ENCODE peak calls at places on chromosomes 2 and 18, in four cellular contexts. E is hepatocyte, V is MM.1S, H is PC-3. F is an unnamed sample.
A peak's percentile ranks its signal among the peaks of the same experiment; 100 is the strongest.

GRCh38 chr2:43293744-43294695 is 67.6 kb upstream of the ZFP36L2 start:
- DNase-seq in H (peak; percentile 98), V (peak; percentile 46), E (peak; percentile 89), F (peak; percentile 55)

GRCh38 chr2:72211359-72211758 is 63.7 kb upstream of the CYP26B1 start:
- DNase-seq in H (peak; percentile 8), E (no peak), V (no peak), F (no peak)

GRCh38 chr18:12921178-12921577 is 26.6 kb upstream of the SEH1L start:
- DNase-seq in V (peak; percentile 84), H (no peak), E (no peak), F (no peak)

GRCh38 chr2:164178835-164179470 is 442.3 kb downstream of the GRB14 start:
- DNase-seq in V (peak; percentile 59), E (no peak), H (no peak), F (no peak)

GRCh38 chr2:96325884-96326255 is 753 bp downstream of the ITPRIPL1 start:
- DNase-seq in H (no peak), E (no peak), V (peak; percentile 39), F (no peak)

GRCh38 chr2:96103388-96103705 is 13.0 kb downstream of the ADRA2B start:
- DNase-seq in V (no peak), H (no peak), E (no peak), F (no peak)

GRCh38 chr2:130824492-130825061 is 12.1 kb upstream of the ARHGEF4 start:
- DNase-seq in V (peak; percentile 47), E (peak; percentile 68), H (peak; percentile 92), F (peak; percentile 99)

GRCh38 chr2:1501196-1501851 is 88.1 kb downstream of the TPO start:
- DNase-seq in H (no peak), E (no peak), V (no peak), F (no peak)

GRCh38 chr2:25000503-25001328 is 29.0 kb upstream of the DNAJC27 start:
- DNase-seq in H (no peak), E (no peak), V (no peak), F (no peak)

GRCh38 chr18:24118750-24119577 is 19.9 kb upstream of the CABYR start:
- DNase-seq in E (peak; percentile 90), H (peak; percentile 87), V (peak; percentile 82), F (peak; percentile 30)

GRCh38 chr2:64595397-64596160 is 58.1 kb downstream of the SERTAD2 start:
- DNase-seq in E (peak; percentile 53), H (peak; percentile 70), V (no peak), F (no peak)

GRCh38 chr2:229927817-229928321 is 5.6 kb downstream of the FBXO36 start:
- DNase-seq in E (no peak), H (peak; percentile 93), V (no peak), F (no peak)

GRCh38 chr2:220893411-220893810 is 678.7 kb downstream of the EPHA4 start:
- DNase-seq in V (no peak), H (no peak), E (peak; percentile 13), F (no peak)

GRCh38 chr2:8352300-8352699 is 329.6 kb upstream of the ID2 start:
- DNase-seq in E (no peak), V (no peak), H (no peak), F (no peak)

GRCh38 chr2:132615329-132616085 is 54.5 kb downstream of the LYPD1 start:
- DNase-seq in H (no peak), V (no peak), E (no peak), F (no peak)

GRCh38 chr2:96897491-96898134 is 27.7 kb upstream of the SEMA4C start:
- DNase-seq in E (no peak), V (no peak), H (no peak), F (no peak)

GRCh38 chr18:28041366-28041765 is 135.6 kb downstream of the CDH2 start:
- DNase-seq in V (no peak), E (peak; percentile 61), H (no peak), F (no peak)

GRCh38 chr2:171187819-171188218 is 27.1 kb upstream of the TLK1 start:
- DNase-seq in E (no peak), V (no peak), H (no peak), F (no peak)

GRCh38 chr2:64945973-64946736 is 43.0 kb upstream of the SLC1A4 start:
- DNase-seq in E (no peak), V (peak; percentile 86), H (no peak), F (no peak)

GRCh38 chr2:113986886-113987285 is 97.0 kb downstream of the ACTR3 start:
- DNase-seq in V (no peak), H (no peak), E (no peak), F (no peak)
- H3K27ac ChIP-seq in V (no peak overlapping the region), H (no peak overlapping the region), E (no peak overlapping the region), F (no peak overlapping the region)

GRCh38 chr2:219001577-219002394 is 8.6 kb upstream of the CRYBA2 start:
- DNase-seq in E (peak; percentile 95), H (peak; percentile 86), V (peak; percentile 52), F (peak; percentile 13)
- H3K27me3 ChIP-seq in E (peaks cover 79% of the 10 kb centered on the region), H (peaks cover 18% of the 10 kb centered on the region), V (peaks cover 94% of the 10 kb centered on the region), F (peaks cover 72% of the 10 kb centered on the region)

DNA sequence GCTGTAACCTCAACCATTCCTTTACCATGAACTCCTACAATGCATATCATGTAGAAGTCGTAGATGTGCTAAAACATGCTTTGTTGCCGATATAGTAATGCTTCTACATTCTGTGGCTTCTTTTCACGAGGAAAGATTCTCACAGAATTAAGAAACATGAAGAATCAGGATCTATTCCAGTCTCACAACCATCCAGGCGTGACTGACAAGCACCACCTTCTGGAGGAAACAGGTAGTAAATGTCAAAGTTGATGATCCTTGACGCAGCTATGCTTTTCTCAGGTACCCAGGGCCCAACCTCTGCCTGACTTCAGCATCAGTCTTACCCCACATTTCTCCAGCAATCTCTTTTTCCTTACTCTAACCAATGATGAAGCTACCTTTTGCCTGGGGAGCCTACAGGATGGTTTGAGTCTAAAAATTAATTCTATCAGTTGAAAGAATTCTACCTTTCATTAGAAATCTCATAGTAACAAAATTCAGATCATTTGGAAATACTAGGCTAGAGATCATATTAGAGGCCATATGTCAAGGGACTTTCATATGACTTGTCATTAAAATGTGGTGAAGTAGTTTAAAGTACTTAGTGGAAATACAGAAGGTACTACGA is 123.3 kb upstream of the RND3 start:
- DNase-seq in H (peak; percentile 85), V (peak; percentile 51), E (peak; percentile 65), F (no peak)
- H2AFZ ChIP-seq in H (peak overlapping the region; percentile 25), V (no peak overlapping the region), E (no peak overlapping the region), F (no peak overlapping the region)

GRCh38 chr18:36672437-36673344 is 156.1 kb downstream of the TPGS2 start:
- DNase-seq in H (peak; percentile 25), E (no peak), V (peak; percentile 44), F (peak; percentile 96)

GRCh38 chr18:36675076-36675475 is 153.7 kb downstream of the TPGS2 start:
- DNase-seq in V (no peak), H (no peak), E (no peak), F (no peak)

GRCh38 chr18:36668349-36668748 is 160.5 kb downstream of the TPGS2 start:
- DNase-seq in V (no peak), E (no peak), H (no peak), F (no peak)

GRCh38 chr18:36676629-36677028 is 152.2 kb downstream of the TPGS2 start:
- DNase-seq in H (no peak), V (no peak), E (no peak), F (no peak)

DNA sequence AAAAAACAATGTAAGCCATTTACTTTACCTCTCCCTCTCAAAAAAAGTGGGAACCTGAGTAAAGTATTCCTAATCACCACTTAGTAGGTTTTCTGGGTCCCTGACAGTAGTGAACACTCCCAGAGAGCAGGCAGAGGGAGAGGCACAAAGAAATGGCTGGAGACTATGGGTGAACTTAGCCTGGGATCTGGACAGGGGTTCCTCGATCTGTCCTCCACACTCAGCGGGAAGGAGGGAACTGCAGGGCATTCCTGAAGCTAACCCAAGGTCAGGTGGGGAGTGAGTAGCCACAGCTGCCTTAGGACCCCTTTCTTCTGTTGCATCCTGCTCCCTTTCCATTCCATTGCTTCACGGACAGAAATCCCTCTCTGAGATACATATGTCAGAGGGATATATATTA is 155.3 kb downstream of the TPGS2 start:
- DNase-seq in V (no peak), H (no peak), E (no peak), F (no peak)
- H3K27ac ChIP-seq in V (peak overlapping the region; percentile 71), H (no peak overlapping the region), E (no peak overlapping the region), F (peak overlapping the region; percentile 56)

DNA sequence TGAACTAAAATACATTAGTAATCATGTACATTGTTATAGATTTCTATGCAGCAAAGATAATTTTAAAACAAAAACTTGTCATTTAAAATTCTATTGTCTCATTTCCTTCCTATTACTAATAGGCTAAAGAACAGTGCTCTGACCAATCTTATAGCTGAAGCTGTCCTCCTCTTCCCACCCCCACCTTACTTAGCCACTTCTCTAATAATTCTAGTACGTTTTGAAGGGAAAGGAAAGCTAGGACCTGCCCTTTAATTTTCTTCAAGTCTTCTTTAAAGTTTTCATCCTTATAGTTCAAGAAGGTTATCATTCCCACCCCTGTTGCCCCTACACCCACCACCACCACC is 121.6 kb downstream of the RBMS1 start:
- DNase-seq in H (no peak), E (no peak), V (no peak), F (no peak)
- H3K27me3 ChIP-seq in H (no peaks in the 10 kb centered on the region), E (no peaks in the 10 kb centered on the region), V (no peaks in the 10 kb centered on the region), F (no peaks in the 10 kb centered on the region)

GRCh38 chr18:76565238-76566173 is 70.5 kb upstream of the ZNF516 start:
- DNase-seq in H (peak; percentile 70), E (peak; percentile 89), V (peak; percentile 29), F (no peak)
- H2AFZ ChIP-seq in H (no peak overlapping the region), E (no peak overlapping the region), V (peak overlapping the region; percentile 0), F (peak overlapping the region; percentile 72)

GRCh38 chr2:134207589-134208209 is 46.2 kb upstream of the MGAT5 start:
- DNase-seq in H (peak; percentile 68), E (peak; percentile 56), V (peak; percentile 57), F (peak; percentile 33)
- H3K27ac ChIP-seq in H (no peak overlapping the region), E (no peak overlapping the region), V (peak overlapping the region; percentile 31), F (no peak overlapping the region)

GRCh38 chr2:168907940-168908662 is 7.0 kb downstream of the G6PC2 start:
- DNase-seq in E (no peak), H (no peak), V (no peak), F (no peak)
- H3K27me3 ChIP-seq in E (peaks cover 13% of the 10 kb centered on the region), H (peaks cover 89% of the 10 kb centered on the region), V (no peaks in the 10 kb centered on the region), F (peaks cover 27% of the 10 kb centered on the region)

GRCh38 chr2:88055436-88056128 is at the start of gene KRCC1:
- DNase-seq in V (peak; percentile 96), H (peak; percentile 96), E (peak; percentile 97), F (peak; percentile 67)

GRCh38 chr2:88059979-88060906 is 4.7 kb upstream of the KRCC1 start:
- DNase-seq in V (peak; percentile 66), H (peak; percentile 69), E (peak; percentile 69), F (no peak)

GRCh38 chr2:88057437-88057844 is 1.9 kb upstream of the KRCC1 start:
- DNase-seq in V (no peak), E (no peak), H (no peak), F (no peak)

GRCh38 chr2:88060907-88061275 is 5.3 kb upstream of the KRCC1 start:
- DNase-seq in V (no peak), E (no peak), H (no peak), F (no peak)

DNA sequence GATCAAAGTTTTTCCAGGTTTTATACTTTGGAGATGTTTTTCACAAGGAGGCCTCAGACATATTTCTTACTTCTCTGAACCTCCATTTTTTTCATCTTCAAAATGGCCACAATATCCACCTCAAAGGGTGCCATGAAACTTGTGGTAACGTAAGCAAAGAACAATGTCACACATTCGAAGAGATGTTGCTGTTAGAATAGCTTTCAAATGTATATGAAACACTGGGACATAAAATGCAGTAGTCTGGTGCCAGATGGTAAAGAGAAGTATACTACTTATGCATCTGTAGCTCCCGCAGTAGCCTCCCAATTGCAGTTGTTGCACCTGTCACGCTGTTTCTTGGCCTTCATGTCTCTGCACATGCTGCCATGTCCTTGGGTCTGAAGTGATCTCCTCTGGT is 2.6 kb upstream of the KRCC1 start:
- DNase-seq in H (no peak), V (no peak), E (no peak), F (no peak)
- H2AFZ ChIP-seq in H (no peak overlapping the region), V (no peak overlapping the region), E (no peak overlapping the region), F (no peak overlapping the region)

GRCh38 chr18:49913221-49913620 is 99.9 kb upstream of the ACAA2 start:
- DNase-seq in H (no peak), E (no peak), V (no peak), F (no peak)
- H3K27ac ChIP-seq in H (no peak overlapping the region), E (no peak overlapping the region), V (no peak overlapping the region), F (no peak overlapping the region)